ENCODE peak calls at places on chromosomes 3 and 15, in ten cellular contexts. T is IMR-90; C is B cell; N is Peyer's patch; Y is esophagus muscularis mucosa; I is iris pigment epithelial cell; B is H9; X is activated T-cell treated with anti-CD3 and anti-CD28 coated beads, Interleukin-2, amount 50 U/mL, for 72 hours; U is lower leg skin; L is NCI-H1436. Q is an unnamed sample.

GRCh38 chr3:16452265-16452664 is 61.2 kb downstream of the RFTN1 start:
- DNase-seq in T (peak; percentile 80), C (no peak), N (no peak), Y (no peak), I (peak; percentile 92), B (no peak), X (no peak), U (no peak), L (no peak), Q (no peak)

GRCh38 chr3:58206406-58207011 is 4.3 kb downstream of the DNASE1L3 start:
- DNase-seq in T (peak; percentile 56), C (no peak), N (no peak), Y (no peak), I (peak; percentile 69), B (no peak), X (peak; percentile 78), U (no peak), L (no peak), Q (no peak)

GRCh38 chr3:135084404-135084803 is 289.3 kb downstream of the EPHB1 start:
- DNase-seq in T (no peak), C (no peak), N (no peak), Y (peak; percentile 70), I (no peak), B (no peak), X (no peak), U (no peak), L (peak; percentile 59), Q (no peak)

GRCh38 chr3:161343986-161344385 is 27.3 kb downstream of the SPTSSB start:
- DNase-seq in T (no peak), C (no peak), N (no peak), Y (no peak), I (peak; percentile 26), B (no peak), X (no peak), U (no peak), L (no peak), Q (no peak)

GRCh38 chr15:49712162-49712561 is 91.3 kb downstream of the DTWD1 start:
- DNase-seq in T (no peak), C (no peak), N (no peak), Y (no peak), I (no peak), B (no peak), X (no peak), U (no peak), L (no peak), Q (no peak)

GRCh38 chr15:77500986-77501385 is 80.3 kb downstream of the HMG20A start:
- DNase-seq in T (peak; percentile 77), C (no peak), N (no peak), Y (no peak), I (peak; percentile 91), B (no peak), X (no peak), U (no peak), L (no peak), Q (no peak)

GRCh38 chr15:67736810-67737209 is 88.5 kb upstream of the SKOR1 start:
- DNase-seq in T (peak; percentile 37), C (no peak), N (no peak), Y (no peak), I (peak; percentile 34), B (no peak), X (no peak), U (no peak), L (no peak), Q (no peak)

GRCh38 chr3:140285380-140285779 is 350.4 kb downstream of the CLSTN2 start:
- DNase-seq in T (no peak), C (no peak), N (no peak), Y (no peak), I (no peak), B (no peak), X (no peak), U (no peak), L (peak; percentile 76), Q (no peak)

GRCh38 chr15:78790027-78790426 is 21.2 kb downstream of the ADAMTS7 start:
- DNase-seq in T (no peak), C (no peak), N (no peak), Y (no peak), I (no peak), B (no peak), X (peak; percentile 35), U (no peak), L (no peak), Q (no peak)

GRCh38 chr3:147616998-147617619 is 207.9 kb downstream of the ZIC1 start:
- DNase-seq in T (peak; percentile 12), C (no peak), N (no peak), Y (no peak), I (peak; percentile 17), B (no peak), X (no peak), U (no peak), L (peak; percentile 46), Q (peak; percentile 72)

GRCh38 chr3:142947799-142948575 is 15.5 kb downstream of the PAQR9 start:
- DNase-seq in T (peak; percentile 6), C (no peak), N (no peak), Y (peak; percentile 53), I (peak; percentile 9), B (no peak), X (peak; percentile 74), U (no peak), L (no peak), Q (no peak)

GRCh38 chr3:137854498-137855285 is 90.6 kb downstream of the SOX14 start:
- DNase-seq in T (no peak), C (no peak), N (no peak), Y (no peak), I (no peak), B (peak; percentile 78), X (no peak), U (no peak), L (no peak), Q (no peak)

GRCh38 chr3:32216172-32216783 is 22.2 kb upstream of the CMTM8 start:
- DNase-seq in T (no peak), C (no peak), N (no peak), Y (no peak), I (no peak), B (no peak), X (no peak), U (no peak), L (no peak), Q (no peak)

GRCh38 chr3:16303037-16303436 is 38.0 kb downstream of the OXNAD1 start:
- DNase-seq in T (no peak), C (no peak), N (no peak), Y (peak; percentile 70), I (no peak), B (no peak), X (no peak), U (no peak), L (no peak), Q (no peak)

GRCh38 chr15:28930476-28931291 is 44.9 kb downstream of the APBA2 start:
- DNase-seq in T (no peak), C (no peak), N (no peak), Y (no peak), I (no peak), B (no peak), X (no peak), U (no peak), L (no peak), Q (no peak)

GRCh38 chr15:98651581-98652220 is 3.4 kb downstream of the IGF1R start:
- DNase-seq in T (peak; percentile 38), C (peak; percentile 17), N (no peak), Y (no peak), I (peak; percentile 55), B (no peak), X (no peak), U (no peak), L (no peak), Q (no peak)

GRCh38 chr15:76075060-76075459 is 15.3 kb downstream of the TMEM266 start:
- DNase-seq in T (no peak), C (no peak), N (no peak), Y (peak; percentile 21), I (no peak), B (no peak), X (no peak), U (no peak), L (no peak), Q (no peak)